ENCODE peak calls at places on chromosomes 11 and 22, in six cellular contexts. N is WTC11, Z is choroid plexus epithelial cell, D is A549, U is AG04449, A is tibial nerve. I is an unnamed sample.

GRCh38 chr22:40509401-40510134 is 127.0 kb downstream of the MRTFA start:
- DNase-seq in A (peak), Z (peak), N (no peak), D (peak), U (peak), I (peak)

GRCh38 chr11:60762851-60763691 is 6.4 kb downstream of the MS4A15 start:
- DNase-seq in A (no peak), Z (peak), U (no peak), D (peak), N (no peak), I (no peak)

GRCh38 chr22:48846200-48846599 is 981.5 kb downstream of the BRD1 start:
- DNase-seq in U (no peak), A (no peak), Z (no peak), N (no peak), D (no peak), I (no peak)

GRCh38 chr22:46373166-46373565 is 37.7 kb downstream of the TRMU start:
- DNase-seq in Z (no peak), U (no peak), D (no peak), A (no peak), N (no peak), I (no peak)

GRCh38 chr11:2466869-2467694 is 22.3 kb downstream of the KCNQ1 start:
- DNase-seq in A (no peak), Z (no peak), D (no peak), N (no peak), U (no peak), I (no peak)

GRCh38 chr22:47127441-47127871 is 365.0 kb downstream of the TBC1D22A start:
- DNase-seq in D (no peak), Z (no peak), A (no peak), U (no peak), N (no peak), I (no peak)

GRCh38 chr11:36098976-36099375 is 155.1 kb downstream of the LDLRAD3 start:
- DNase-seq in D (no peak), U (no peak), A (no peak), Z (no peak), N (no peak), I (no peak)

GRCh38 chr11:48169706-48170105 is 46.9 kb upstream of the OR4B1 start:
- DNase-seq in A (no peak), U (no peak), N (no peak), Z (peak), D (no peak), I (no peak)

GRCh38 chr11:73331138-73331916 is 23.3 kb downstream of the ARHGEF17 start:
- DNase-seq in U (no peak), A (no peak), Z (peak), D (no peak), N (peak), I (no peak)

GRCh38 chr11:103609117-103610066 is 427.0 kb upstream of the DDI1 start:
- DNase-seq in D (peak), A (no peak), Z (peak), N (peak), U (peak), I (peak)

GRCh38 chr22:46517255-46517761 is 20.1 kb downstream of the CELSR1 start:
- DNase-seq in D (no peak), A (no peak), N (no peak), U (no peak), Z (peak), I (no peak)

GRCh38 chr22:19832476-19833108 is 22.1 kb downstream of the GNB1L start:
- DNase-seq in Z (no peak), N (no peak), D (no peak), A (no peak), U (no peak), I (no peak)

GRCh38 chr11:10654211-10655150 is 39.1 kb downstream of the IRAG1 start:
- DNase-seq in Z (peak), N (no peak), D (peak), U (no peak), A (no peak), I (no peak)

GRCh38 chr11:64317961-64318693 is at the start of gene PRDX5:
- DNase-seq in D (peak), A (peak), N (peak), U (peak), Z (peak), I (peak)

GRCh38 chr11:110989734-110990133 is 255.8 kb upstream of the POU2AF2 start:
- DNase-seq in N (no peak), D (no peak), U (no peak), A (peak), Z (peak), I (no peak)

GRCh38 chr11:18010271-18010670 is 2.6 kb downstream of the SERGEF start:
- DNase-seq in D (peak), A (no peak), N (no peak), Z (no peak), U (no peak), I (no peak)

GRCh38 chr22:41925783-41926460 is 684 bp downstream of the TNFRSF13C start:
- DNase-seq in U (no peak), N (peak), Z (peak), D (peak), A (peak), I (no peak)

GRCh38 chr11:18632841-18633240 is 1.3 kb downstream of the SPTY2D1 start:
- DNase-seq in N (no peak), D (no peak), U (no peak), A (no peak), Z (no peak), I (no peak)

GRCh38 chr22:25702571-25703167 is 39.3 kb upstream of the MYO18B start:
- DNase-seq in D (no peak), Z (no peak), N (no peak), U (no peak), A (no peak), I (no peak)

GRCh38 chr11:130145975-130146776 is 13.4 kb upstream of the ST14 start:
- DNase-seq in Z (peak), N (peak), U (no peak), D (peak), A (no peak), I (peak)
- TF ChIP-seq CTCF in Z (peak), N (no peak), U (peak), D (peak), A (peak), I (peak)

GRCh38 chr22:43066134-43066533 is 23.1 kb downstream of the TTLL1 start:
- DNase-seq in Z (no peak), N (no peak), D (no peak), A (no peak), U (no peak), I (no peak)

GRCh38 chr22:43057641-43058040 is 31.6 kb downstream of the TTLL1 start:
- DNase-seq in N (no peak), Z (no peak), D (no peak), U (no peak), A (no peak), I (no peak)

GRCh38 chr22:43060213-43060612 is 29.0 kb downstream of the TTLL1 start:
- DNase-seq in D (peak), Z (peak), A (peak), N (peak), U (no peak), I (no peak)
- TF ChIP-seq CTCF in D (peak), Z (peak), A (peak), N (peak), U (peak), I (peak)

GRCh38 chr22:38139901-38140300 is 29.4 kb upstream of the BAIAP2L2 start:
- DNase-seq in D (no peak), A (no peak), Z (no peak), U (no peak), N (no peak), I (no peak)

GRCh38 chr22:38144025-38144405 is 33.5 kb upstream of the BAIAP2L2 start:
- DNase-seq in N (no peak), D (peak), U (no peak), Z (no peak), A (no peak), I (no peak)

GRCh38 chr22:38138961-38139360 is 28.5 kb upstream of the BAIAP2L2 start:
- DNase-seq in N (no peak), U (no peak), Z (no peak), D (no peak), A (no peak), I (no peak)

GRCh38 chr22:38142606-38143005 is 32.1 kb upstream of the BAIAP2L2 start:
- DNase-seq in Z (no peak), N (no peak), A (no peak), U (no peak), D (no peak), I (no peak)

DNA sequence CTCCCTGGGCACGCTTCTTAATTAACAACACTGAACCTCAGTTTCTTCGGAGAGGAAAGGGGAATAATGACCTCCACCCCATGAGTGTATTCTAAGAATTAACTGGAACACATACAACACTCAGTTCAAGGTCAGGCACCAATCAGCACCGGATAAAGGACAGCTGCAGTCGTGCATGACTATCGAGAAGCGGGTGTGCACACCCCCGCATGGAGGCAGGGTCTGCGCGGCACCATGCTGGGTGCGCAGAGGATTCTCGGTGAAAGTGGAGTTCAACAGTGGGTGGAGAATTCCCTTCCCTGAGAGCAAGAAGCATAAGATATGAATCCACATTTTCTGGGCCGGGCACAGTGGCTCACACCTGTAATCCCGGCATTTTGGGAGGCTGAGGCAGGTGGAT is 31.1 kb upstream of the BAIAP2L2 start:
- DNase-seq in Z (no peak), U (no peak), D (no peak), A (no peak), N (no peak), I (no peak)
- TF ChIP-seq CTCF in Z (no peak), U (no peak), D (no peak), A (no peak), N (no peak), I (no peak)

GRCh38 chr22:36921309-36922096 is 8.1 kb downstream of the CSF2RB start:
- DNase-seq in N (no peak), Z (no peak), A (no peak), D (no peak), U (no peak), I (no peak)

GRCh38 chr22:36922752-36923457 is 9.5 kb downstream of the CSF2RB start:
- DNase-seq in N (no peak), U (no peak), Z (no peak), D (no peak), A (no peak), I (no peak)

GRCh38 chr22:36922097-36922608 is 8.7 kb downstream of the CSF2RB start:
- DNase-seq in D (no peak), U (no peak), N (no peak), A (no peak), Z (no peak), I (peak)

GRCh38 chr22:36916034-36916433 is 2.6 kb downstream of the CSF2RB start:
- DNase-seq in N (no peak), D (no peak), Z (no peak), A (no peak), U (no peak), I (no peak)

GRCh38 chr22:36918730-36919129 is 5.3 kb downstream of the CSF2RB start:
- DNase-seq in Z (no peak), N (no peak), U (no peak), D (no peak), A (no peak), I (no peak)
- TF ChIP-seq CTCF in Z (no peak), N (no peak), U (no peak), D (no peak), A (no peak), I (no peak)

I was measured in kidney epithelial cell.